ENCODE peak calls at places on chromosomes 4 and X, in five cellular contexts. J is HCT116, P is GM12878, E is HepG2, G is K562. I is an unnamed sample.
A peak's percentile ranks its signal among the peaks of the same experiment; 100 is the strongest.

GRCh38 chr4:8648296-8648695 is 55.7 kb downstream of the CPZ start:
- DNase-seq in P (no peak), G (no peak), E (no peak), J (no peak), I (no peak)

GRCh38 chr4:147088141-147088540 is 142.5 kb upstream of the TTC29 start:
- DNase-seq in G (no peak), E (no peak), P (no peak), J (no peak), I (no peak)

GRCh38 chr4:53763813-53764597 is 172.7 kb upstream of the LNX1 start:
- DNase-seq in J (no peak), E (no peak), G (no peak), P (no peak), I (no peak)

GRCh38 chr4:80183196-80184052 is 13.9 kb upstream of the PRDM8 start:
- DNase-seq in G (no peak), J (no peak), E (no peak), P (no peak), I (no peak)

GRCh38 chr4:52641853-52642563 is 17.1 kb downstream of the USP46 start:
- DNase-seq in E (no peak), G (no peak), J (peak; percentile 88), P (peak; percentile 67), I (no peak)

GRCh38 chr4:185039508-185040273 is 21.4 kb downstream of the HELT start:
- DNase-seq in E (peak; percentile 30), G (peak; percentile 75), J (peak; percentile 62), P (peak; percentile 23), I (peak; percentile 39)

GRCh38 chrX:12349201-12349600 is 210.9 kb downstream of the FRMPD4 start:
- DNase-seq in J (no peak), P (no peak), E (no peak), G (no peak), I (no peak)

GRCh38 chr4:165328708-165329107 is 1.2 kb downstream of the MSMO1 start:
- DNase-seq in G (no peak), J (no peak), P (no peak), E (peak; percentile 64), I (no peak)

GRCh38 chr4:85548116-85548515 is 73.2 kb downstream of the ARHGAP24 start:
- DNase-seq in P (no peak), G (no peak), J (no peak), E (no peak), I (no peak)

GRCh38 chrX:154380153-154380552 is 1.1 kb downstream of the EMD start:
- DNase-seq in J (no peak), P (no peak), G (no peak), E (no peak), I (no peak)

GRCh38 chr4:108224628-108225053 is 55.9 kb upstream of the LEF1 start:
- DNase-seq in G (peak; percentile 75), J (no peak), P (no peak), E (no peak), I (no peak)

GRCh38 chr4:111934294-111934693 is 211.0 kb upstream of the FAM241A start:
- DNase-seq in G (no peak), P (no peak), J (no peak), E (no peak), I (no peak)

GRCh38 chrX:107935200-107935599 is 47.0 kb downstream of the TEX13B start:
- DNase-seq in J (no peak), P (no peak), E (no peak), G (no peak), I (no peak)

GRCh38 chrX:44239036-44239435 is 104.4 kb downstream of the EFHC2 start:
- DNase-seq in J (no peak), G (no peak), E (no peak), P (no peak), I (no peak)

GRCh38 chr4:74793757-74794340 is 474 bp downstream of the BTC start:
- DNase-seq in P (no peak), G (no peak), J (no peak), E (peak; percentile 3), I (peak; percentile 60)

GRCh38 chr4:155660436-155660835 is 6.2 kb upstream of the GUCY1A1 start:
- DNase-seq in E (no peak), J (no peak), P (no peak), G (no peak), I (no peak)

GRCh38 chrX:133215017-133215416 is 3.1 kb downstream of the TFDP3 start:
- DNase-seq in G (no peak), J (no peak), E (no peak), P (no peak), I (no peak)

GRCh38 chrX:133214316-133214715 is 3.8 kb downstream of the TFDP3 start:
- DNase-seq in G (no peak), P (no peak), J (no peak), E (no peak), I (no peak)

GRCh38 chrX:133218329-133218728 is at the start of gene TFDP3:
- DNase-seq in J (no peak), E (no peak), G (no peak), P (no peak), I (no peak)

GRCh38 chrX:133215747-133216146 is 2.4 kb downstream of the TFDP3 start:
- DNase-seq in J (no peak), E (peak; percentile 8), P (no peak), G (peak; percentile 12), I (peak; percentile 50)
- TF ChIP-seq JUND in J (no peak), E (no peak), P (no peak), G (no peak), I (no peak)

GRCh38 chr4:151798678-151799416 is 38.0 kb upstream of the GATB start:
- DNase-seq in G (no peak), E (no peak), J (no peak), P (peak; percentile 57), I (no peak)
- TF ChIP-seq JUND in G (no peak), E (no peak), J (no peak), P (no peak), I (no peak)

GRCh38 chr4:166594326-166594946 is 639.9 kb downstream of the SPOCK3 start:
- DNase-seq in J (peak; percentile 50), E (peak; percentile 29), P (peak; percentile 13), G (peak; percentile 1), I (peak; percentile 49)
- TF ChIP-seq JUND in J (no peak), E (no peak), P (no peak), G (no peak), I (no peak)

DNA sequence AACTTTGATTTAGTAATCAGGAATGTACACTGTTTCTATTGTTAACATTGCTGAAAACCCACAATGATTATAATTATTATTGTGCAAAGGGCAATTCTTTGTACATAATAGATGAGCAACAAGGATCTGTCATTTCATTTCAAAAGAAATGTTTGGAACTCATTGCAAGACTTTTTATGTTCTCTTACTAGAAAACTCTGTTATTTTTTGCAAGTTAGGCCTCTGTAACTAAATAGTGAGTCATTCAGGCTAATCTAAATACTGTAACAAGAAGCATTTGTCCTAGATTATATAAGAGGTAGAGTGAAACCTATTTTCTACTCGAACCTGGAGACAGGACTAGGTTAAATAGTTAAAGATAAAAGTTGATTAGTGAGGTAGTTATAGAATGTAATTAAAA is 93.2 kb upstream of the FAM47B start:
- DNase-seq in J (no peak), E (no peak), G (no peak), P (no peak), I (no peak)
- TF ChIP-seq JUND in J (no peak), E (no peak), G (no peak), P (no peak), I (no peak)

GRCh38 chr4:176272799-176273198 is 3.8 kb upstream of the ASB5 start:
- DNase-seq in E (no peak), G (no peak), J (no peak), P (no peak), I (no peak)

GRCh38 chr4:176268963-176269362 is at the start of gene ASB5:
- DNase-seq in P (no peak), E (no peak), J (no peak), G (no peak), I (no peak)

GRCh38 chr4:176273741-176274140 is 4.7 kb upstream of the ASB5 start:
- DNase-seq in G (no peak), P (no peak), E (no peak), J (no peak), I (no peak)

GRCh38 chr4:176271749-176272148 is 2.7 kb upstream of the ASB5 start:
- DNase-seq in P (no peak), G (no peak), J (no peak), E (no peak), I (no peak)

DNA sequence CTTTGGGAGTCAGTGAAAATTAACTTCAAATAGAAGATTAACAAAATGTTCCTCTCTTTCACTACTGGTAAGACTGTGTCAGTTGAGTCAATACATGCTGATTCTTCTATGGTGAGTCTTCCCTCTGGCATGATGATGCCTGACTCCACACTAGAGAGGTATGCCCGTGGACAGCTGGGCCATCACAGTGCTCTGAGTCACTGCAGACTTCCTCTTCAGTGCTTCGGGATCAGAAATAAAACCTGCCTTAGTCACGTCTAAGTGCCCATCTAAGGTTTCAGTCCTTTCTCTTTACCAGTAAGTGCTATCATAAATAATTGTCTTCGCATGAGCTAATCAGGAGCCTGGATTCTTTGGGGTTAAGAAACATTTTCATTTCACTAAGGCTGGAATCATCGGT is 1.6 kb upstream of the ASB5 start:
- DNase-seq in G (no peak), P (no peak), J (peak; percentile 93), E (peak; percentile 20), I (no peak)
- TF ChIP-seq JUND in G (no peak), P (no peak), J (peak; percentile 96), E (no peak), I (no peak)

DNA sequence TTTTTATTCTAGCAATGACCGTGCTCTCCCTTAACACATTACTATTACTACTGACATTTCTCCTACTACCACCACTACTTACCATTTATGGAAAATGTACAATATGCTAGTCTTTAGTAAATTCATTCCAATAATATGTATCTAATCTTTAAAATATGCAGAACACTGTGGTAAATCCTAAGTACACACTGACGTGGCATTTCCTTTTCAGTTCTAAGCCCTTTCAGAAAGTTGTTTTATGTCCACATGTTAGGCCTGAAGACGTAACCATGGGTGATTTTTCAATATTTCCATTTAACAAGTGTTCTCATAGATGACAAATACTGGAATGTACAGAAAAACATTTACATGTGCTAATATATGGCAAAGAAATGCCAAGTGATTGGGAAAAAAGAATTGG is 268.6 kb upstream of the SLIT2 start:
- DNase-seq in P (no peak), G (no peak), J (no peak), E (no peak), I (no peak)
- TF ChIP-seq JUND in P (no peak), G (no peak), J (no peak), E (no peak), I (no peak)

DNA sequence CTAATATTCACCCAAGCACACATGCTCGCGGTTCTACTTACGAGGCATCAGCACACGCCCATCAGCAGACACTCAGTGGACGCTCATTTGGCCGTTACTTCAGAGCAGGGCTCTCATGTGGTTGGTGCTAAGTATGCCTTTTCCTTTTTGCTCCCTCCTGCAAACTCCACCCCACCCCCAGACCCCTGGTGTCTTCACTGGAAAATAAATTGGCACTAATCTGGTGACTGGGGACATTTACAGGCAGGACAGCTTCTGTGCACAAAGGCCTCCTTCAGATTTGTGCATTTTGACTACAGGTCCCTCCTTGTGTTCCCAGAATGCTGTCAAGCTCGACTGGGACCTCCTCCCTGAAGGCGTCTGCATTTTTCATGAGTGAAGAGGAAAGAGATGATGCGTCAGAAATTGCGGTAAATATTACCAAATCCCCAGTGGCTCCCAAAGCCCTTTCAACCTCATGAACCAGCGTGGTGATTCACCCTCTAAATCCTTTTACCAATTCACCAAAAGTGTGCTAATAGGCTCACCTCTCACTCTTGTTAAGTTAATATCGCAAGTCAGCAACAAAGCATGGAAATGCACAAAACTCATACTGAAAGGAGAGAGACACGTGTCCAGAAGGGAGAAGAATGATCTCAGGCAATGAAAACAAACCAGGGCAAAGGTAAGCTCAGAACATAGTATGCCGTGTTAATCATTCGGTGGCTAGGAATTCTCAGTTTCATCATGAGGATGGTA is 119.0 kb downstream of the NKX6-1 start:
- DNase-seq in J (no peak), P (no peak), G (no peak), E (no peak), I (no peak)
- TF ChIP-seq JUND in J (no peak), P (no peak), G (no peak), E (no peak), I (no peak)

GRCh38 chr4:134201216-134202098 is at the start of gene PABPC4L:
- DNase-seq in G (peak; percentile 31), E (no peak), P (no peak), J (no peak), I (peak; percentile 8)
- TF ChIP-seq JUND in G (no peak), E (no peak), P (no peak), J (no peak), I (no peak)